ENCODE peak calls at places on chromosomes 3 and 15, in five cellular contexts. J is body of pancreas, P is A549, I is heart left ventricle, X is uterus. Q is an unnamed sample. For H3K4me1, the result is how much of the 10 kb centered on the place peaks cover.

GRCh38 chr15:33380406-33380805 is 69.6 kb downstream of the RYR3 start:
- DNase-seq in I (no peak), J (no peak), X (no peak), P (no peak), Q (no peak)

GRCh38 chr15:51751687-51752683 is 588 bp downstream of the TMOD2 start:
- DNase-seq in X (peak), P (peak), I (peak), J (peak), Q (no peak)

GRCh38 chr3:11445883-11446282 is 173.7 kb downstream of the ATG7 start:
- DNase-seq in P (no peak), I (no peak), X (peak), J (no peak), Q (no peak)

GRCh38 chr3:149376728-149377407 is 581 bp downstream of the TM4SF1 start:
- DNase-seq in I (no peak), X (no peak), J (peak), P (no peak), Q (no peak)

GRCh38 chr3:128357538-128357937 is 109.2 kb downstream of the DNAJB8 start:
- DNase-seq in I (no peak), X (no peak), P (no peak), J (no peak), Q (no peak)

GRCh38 chr3:37130984-37131975 is 43.1 kb downstream of the LRRFIP2 start:
- DNase-seq in I (no peak), X (no peak), J (no peak), P (no peak), Q (no peak)

GRCh38 chr3:139327231-139327630 is 16.6 kb upstream of the MRPS22 start:
- DNase-seq in J (no peak), I (no peak), X (no peak), P (no peak), Q (no peak)

GRCh38 chr3:8579943-8580342 is 64.7 kb downstream of the SSUH2 start:
- DNase-seq in X (no peak), P (no peak), J (no peak), I (no peak), Q (no peak)

GRCh38 chr15:99981223-99981647 is 248.0 kb upstream of the LYSMD4 start:
- DNase-seq in P (no peak), X (no peak), I (no peak), J (no peak), Q (no peak)

GRCh38 chr3:142941373-142942123 is 21.9 kb downstream of the PAQR9 start:
- DNase-seq in X (no peak), I (no peak), J (no peak), P (no peak), Q (no peak)

GRCh38 chr3:43180027-43180426 is 74.1 kb upstream of the POMGNT2 start:
- DNase-seq in X (no peak), I (no peak), P (no peak), J (peak), Q (no peak)

GRCh38 chr3:39156421-39156820 is 3.0 kb upstream of the CSRNP1 start:
- DNase-seq in P (no peak), X (no peak), I (no peak), J (no peak), Q (no peak)

GRCh38 chr3:65939841-65940246 is 98.9 kb downstream of the MAGI1 start:
- DNase-seq in I (no peak), P (no peak), X (no peak), J (no peak), Q (no peak)

GRCh38 chr3:108017587-108017986 is 73.2 kb downstream of the CD47 start:
- DNase-seq in I (no peak), X (no peak), P (no peak), J (no peak), Q (no peak)

GRCh38 chr15:44720460-44721185 is 9.3 kb downstream of the B2M start:
- DNase-seq in P (no peak), J (no peak), I (no peak), X (no peak), Q (no peak)

GRCh38 chr3:60743631-60744164 is 507.6 kb downstream of the FHIT start:
- DNase-seq in X (no peak), J (no peak), P (no peak), I (no peak), Q (no peak)

GRCh38 chr15:94456246-94456645 is 224.9 kb downstream of the MCTP2 start:
- DNase-seq in X (no peak), I (no peak), J (no peak), P (no peak), Q (no peak)

GRCh38 chr15:92106691-92107090 is 253.2 kb downstream of the SLCO3A1 start:
- DNase-seq in J (no peak), X (no peak), I (no peak), P (no peak), Q (no peak)

GRCh38 chr3:113079532-113079931 is 88.7 kb downstream of the GTPBP8 start:
- DNase-seq in J (no peak), P (no peak), I (no peak), X (no peak), Q (no peak)

DNA sequence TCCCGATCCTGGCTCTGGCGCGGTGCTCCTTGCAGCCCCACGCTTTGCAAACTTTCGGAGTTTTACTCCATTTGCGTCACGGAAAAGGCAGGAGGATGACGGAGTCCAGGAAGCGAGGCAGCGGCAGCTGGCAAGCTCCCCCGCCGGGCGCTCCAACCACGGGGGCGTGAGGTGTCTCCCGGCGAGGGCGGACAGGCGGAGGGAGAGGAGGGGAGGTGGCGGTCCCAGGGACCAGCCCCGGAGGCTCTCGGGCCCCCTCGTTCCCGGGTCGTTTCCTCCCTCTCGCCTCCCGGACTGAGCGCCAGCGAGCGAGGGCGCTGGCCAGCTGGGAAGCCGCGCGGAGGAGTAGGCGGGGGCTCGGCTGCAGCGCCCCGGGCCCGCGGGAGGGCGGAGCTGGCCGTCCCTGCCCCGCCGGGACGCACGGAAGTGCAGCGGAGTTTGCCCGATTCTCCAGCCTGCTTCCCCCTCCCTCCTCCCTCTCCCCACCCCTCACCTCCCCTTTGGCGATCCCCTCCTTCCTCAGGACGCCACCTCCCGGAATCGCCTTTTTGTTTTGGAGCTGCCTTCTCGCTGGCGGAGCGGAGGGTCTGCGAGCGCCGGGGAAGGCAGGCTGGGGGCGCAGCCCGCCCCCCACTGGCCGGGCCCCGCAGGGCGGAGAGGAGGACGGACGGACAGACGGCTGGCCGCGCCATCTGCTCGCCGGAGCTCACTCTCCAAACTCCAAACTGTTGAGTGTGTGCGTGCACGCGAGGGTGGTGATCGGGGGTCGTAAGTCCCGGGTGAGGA is at the start of gene SNX33:
- DNase-seq in X (peak), J (peak), I (peak), P (peak), Q (peak)
- TF ChIP-seq CTCF in X (peak), J (peak), I (peak), P (peak), Q (peak)

DNA sequence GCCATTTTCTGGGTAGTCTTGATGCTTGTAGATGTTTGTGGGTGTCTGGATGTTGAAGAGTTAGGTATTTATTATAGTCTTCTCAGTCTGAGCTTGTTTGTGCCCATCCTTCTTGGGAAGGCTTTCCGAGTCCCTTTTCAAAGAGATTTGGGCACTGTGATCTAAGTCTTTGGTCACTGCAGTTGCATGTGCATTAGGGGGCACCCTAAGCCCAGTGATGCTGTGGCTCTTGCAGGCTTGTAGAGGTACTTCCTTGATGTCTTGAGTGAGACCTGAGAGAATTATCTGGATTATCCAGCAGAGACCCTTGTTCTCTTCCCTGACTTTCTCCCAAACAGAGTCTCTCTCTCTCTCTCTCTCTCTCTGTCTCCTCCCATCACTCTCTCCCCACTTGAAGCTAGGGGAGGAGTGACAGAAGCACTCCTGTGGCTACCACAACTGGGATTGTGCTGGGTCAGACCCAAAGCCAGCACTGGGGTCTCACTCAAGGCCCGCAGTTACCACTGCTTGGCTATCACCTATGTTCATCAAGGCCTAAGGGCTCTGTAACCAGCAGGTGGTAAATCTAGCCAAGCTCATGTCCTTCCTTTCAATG is 68.5 kb downstream of the TMCO5A start:
- DNase-seq in J (peak), I (peak), X (no peak), P (no peak), Q (no peak)
- TF ChIP-seq POLR2A in J (no peak), I (no peak), X (no peak), P (no peak), Q (no peak)

DNA sequence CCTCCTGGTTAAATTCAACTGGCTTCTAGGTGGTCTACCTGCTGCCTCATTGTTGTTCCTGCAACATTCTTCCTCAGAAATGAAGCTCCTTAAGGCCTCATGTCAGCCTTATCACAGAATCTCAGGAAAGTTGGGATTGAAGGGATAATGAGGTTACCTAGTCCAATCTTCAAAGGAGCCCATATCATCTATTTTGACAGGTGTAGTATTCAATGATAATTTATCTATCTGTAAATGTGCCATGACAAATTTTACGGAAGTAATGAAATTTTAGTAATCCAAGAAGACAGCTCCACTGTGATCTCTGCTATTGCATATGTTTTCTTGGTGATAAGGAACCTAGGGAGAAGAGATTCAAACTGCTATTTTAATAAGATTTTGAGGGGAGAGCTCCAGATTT is 973.8 kb downstream of the ROBO2 start:
- DNase-seq in I (no peak), P (no peak), J (no peak), X (no peak), Q (no peak)
- H3K4me1 ChIP-seq in I (under half), P (under half), J (under half), X (under half), Q (under half)

GRCh38 chr3:175670572-175670971 is 811.4 kb downstream of the NAALADL2 start:
- DNase-seq in I (no peak), J (no peak), X (no peak), P (no peak), Q (no peak)
- TF ChIP-seq CTCF in I (no peak), J (no peak), X (no peak), P (no peak), Q (no peak)

GRCh38 chr3:197458906-197459470 is 96.8 kb downstream of the BDH1 start:
- DNase-seq in I (no peak), J (no peak), X (no peak), P (no peak), Q (no peak)

GRCh38 chr3:197460002-197460401 is 95.8 kb downstream of the BDH1 start:
- DNase-seq in P (no peak), J (no peak), X (no peak), I (no peak), Q (no peak)

GRCh38 chr3:197454014-197454413 is 101.8 kb downstream of the BDH1 start:
- DNase-seq in I (no peak), J (no peak), P (no peak), X (no peak), Q (no peak)

GRCh38 chr3:197458179-197458707 is 97.5 kb downstream of the BDH1 start:
- DNase-seq in P (peak), X (no peak), I (no peak), J (peak), Q (no peak)

GRCh38 chr3:197456271-197457091 is 99.3 kb downstream of the BDH1 start:
- DNase-seq in J (peak), P (peak), X (peak), I (peak), Q (peak)
- TF ChIP-seq POLR2A in J (peak), P (no peak), X (peak), I (peak), Q (no peak)

DNA sequence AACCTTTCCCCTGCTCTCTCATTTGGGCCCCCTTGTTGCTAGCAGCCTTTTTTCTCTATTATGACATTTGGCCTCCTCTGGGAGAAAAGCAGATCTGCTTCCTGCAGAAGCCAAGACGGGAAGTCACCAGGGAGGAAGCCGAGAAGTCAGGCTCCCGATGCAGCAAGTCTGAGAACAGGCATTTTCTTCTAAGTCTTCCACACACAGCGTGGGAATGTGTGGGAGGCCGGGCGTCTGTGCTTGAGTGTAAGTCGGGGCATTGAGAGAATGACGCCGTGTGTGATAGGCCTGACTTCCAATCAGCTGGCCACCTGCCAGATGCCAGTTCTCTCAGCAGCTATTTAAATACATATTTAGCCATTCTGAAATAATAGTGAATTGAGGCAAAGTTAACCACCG is 75.8 kb upstream of the FAM98B start:
- DNase-seq in X (peak), I (peak), J (peak), P (no peak), Q (peak)
- H3K4me1 ChIP-seq in X (under half), I (half or more), J (under half), P (under half), Q (under half)

GRCh38 chr3:124584552-124585391 is 145.5 kb upstream of the UMPS start:
- DNase-seq in J (peak), X (peak), I (peak), P (peak), Q (peak)
- TF ChIP-seq CTCF in J (no peak), X (no peak), I (no peak), P (no peak), Q (no peak)

GRCh38 chr15:58748787-58749531 is 548 bp downstream of the ADAM10 start:
- DNase-seq in I (peak), J (peak), X (peak), P (peak), Q (no peak)
- TF ChIP-seq POLR2A in I (peak), J (no peak), X (no peak), P (no peak), Q (peak)

DNA sequence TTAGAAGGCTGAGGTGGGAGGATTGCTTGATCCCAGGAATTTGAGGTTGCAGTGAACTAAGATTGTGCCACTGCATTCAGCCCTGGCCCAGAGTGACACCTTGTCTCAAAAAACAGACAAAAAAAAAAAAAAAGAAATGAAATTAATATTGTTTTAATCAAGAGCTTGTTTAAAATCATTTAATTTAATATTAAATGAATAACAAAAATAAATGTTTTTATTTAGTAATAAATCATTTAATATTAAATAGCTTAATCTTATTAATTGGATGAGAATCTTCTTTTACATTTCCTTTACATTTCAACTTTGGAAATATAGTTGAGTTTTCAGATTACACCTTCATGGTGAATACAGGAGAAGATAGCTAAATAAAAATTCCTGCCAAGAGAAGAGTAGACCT is 29.7 kb downstream of the TNIK start:
- DNase-seq in P (no peak), X (no peak), I (no peak), J (no peak), Q (no peak)
- H3K4me1 ChIP-seq in P (under half), X (under half), I (under half), J (under half), Q (under half)

DNA sequence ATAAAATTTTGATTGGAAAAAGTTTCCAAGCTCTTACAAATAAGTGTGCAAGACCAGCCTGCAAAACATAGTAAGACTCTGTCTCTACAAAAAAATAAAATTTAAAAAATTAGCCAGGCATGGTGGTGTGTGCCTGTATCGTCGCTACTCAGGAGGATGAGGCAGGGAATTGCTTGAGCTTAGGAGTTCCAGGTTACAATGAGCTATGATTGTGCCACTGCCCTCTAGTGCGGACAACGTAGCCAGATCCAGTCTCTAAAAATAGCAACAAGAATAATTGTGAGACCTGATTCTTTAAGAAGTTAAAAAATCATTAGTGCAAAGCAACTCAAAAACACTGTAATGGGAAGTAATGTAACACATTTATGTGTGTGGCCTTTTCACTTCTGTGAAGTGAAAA is 251.6 kb downstream of the RBMS3 start:
- DNase-seq in X (no peak), I (no peak), J (no peak), P (no peak), Q (no peak)
- TF ChIP-seq CTCF in X (no peak), I (no peak), J (no peak), P (no peak), Q (no peak)

Q was measured in gastrocnemius medialis.